ENCODE peak calls at places on chromosomes 16 and 17, in four cellular contexts. G, Q, L and K are unnamed samples.

GRCh38 chr17:75755205-75755901 is 9.6 kb downstream of the GALK1 start:
- DNase-seq in G (peak; percentile 48), Q (no peak), L (no peak), K (peak; percentile 16)

GRCh38 chr16:89921131-89921698 is 1.9 kb upstream of the TUBB3 start:
- DNase-seq in G (peak; percentile 43), Q (no peak), L (no peak), K (peak; percentile 47)

GRCh38 chr17:40345161-40346034 is 19.1 kb downstream of the GJD3 start:
- DNase-seq in G (peak; percentile 92), Q (no peak), L (peak; percentile 68), K (peak; percentile 96)

GRCh38 chr16:17784073-17784472 is 313.3 kb upstream of the XYLT1 start:
- DNase-seq in G (no peak), Q (peak; percentile 28), L (peak; percentile 60), K (peak; percentile 70)

GRCh38 chr16:65002265-65002664 is 119.6 kb downstream of the CDH11 start:
- DNase-seq in G (no peak), Q (peak; percentile 30), L (peak; percentile 41), K (no peak)

GRCh38 chr16:21260870-21261791 is 17.0 kb downstream of the CRYM start:
- DNase-seq in G (peak; percentile 77), Q (peak; percentile 88), L (peak; percentile 92), K (no peak)

GRCh38 chr17:3965123-3965800 is 1.0 kb upstream of the ATP2A3 start:
- DNase-seq in G (peak; percentile 85), Q (peak; percentile 24), L (no peak), K (peak; percentile 90)

GRCh38 chr17:48718162-48718780 is 4.0 kb downstream of the PRAC1 start:
- DNase-seq in G (peak; percentile 58), Q (no peak), L (no peak), K (no peak)

GRCh38 chr17:35795007-35795870 is at the start of gene MMP28:
- DNase-seq in G (peak; percentile 88), Q (no peak), L (no peak), K (no peak)

GRCh38 chr16:4500283-4500682 is 24.1 kb downstream of the HMOX2 start:
- DNase-seq in G (no peak), Q (peak; percentile 82), L (peak; percentile 79), K (peak; percentile 85)

GRCh38 chr16:85903576-85903975 is 4.6 kb downstream of the IRF8 start:
- DNase-seq in G (no peak), Q (no peak), L (no peak), K (no peak)

GRCh38 chr16:4306439-4307214 is 9.2 kb upstream of the GLIS2 start:
- DNase-seq in G (no peak), Q (no peak), L (no peak), K (no peak)

GRCh38 chr17:45414997-45415881 is 17.4 kb downstream of the ARHGAP27 start:
- DNase-seq in G (peak; percentile 69), Q (no peak), L (no peak), K (no peak)

GRCh38 chr17:17910060-17910459 is 62.1 kb downstream of the TOM1L2 start:
- DNase-seq in G (no peak), Q (no peak), L (no peak), K (no peak)

GRCh38 chr16:80527297-80527696 is 13.5 kb upstream of the DYNLRB2 start:
- DNase-seq in G (no peak), Q (peak; percentile 42), L (peak; percentile 33), K (peak; percentile 66)

GRCh38 chr16:1514507-1514906 is 19.0 kb upstream of the TMEM204 start:
- DNase-seq in G (no peak), Q (no peak), L (no peak), K (no peak)

GRCh38 chr17:52181842-52182241 is 23.3 kb upstream of the CA10 start:
- DNase-seq in G (no peak), Q (no peak), L (no peak), K (no peak)

GRCh38 chr17:29257756-29258155 is 11.1 kb downstream of the CRYBA1 start:
- DNase-seq in G (no peak), Q (no peak), L (no peak), K (no peak)

GRCh38 chr17:2138768-2139167 is 83.9 kb downstream of the HIC1 start:
- DNase-seq in G (no peak), Q (no peak), L (no peak), K (no peak)